ENCODE peak calls at places on chromosomes 3 and 15, in eight cellular contexts. U is NCI-H1436; P is skeletal muscle cell; O is stimulated activated CD8-positive, alpha-beta memory T cell treated with anti-CD3 and anti-CD28 coated beads, Interleukin-12 subunit alpha, Interleukin-12 subunit beta, amount 100 ng/mL, for 1 hour; A is choroid plexus epithelial cell; T is sciatic nerve; K is HEK293T; S is activated T-cell treated with anti-CD3 and anti-CD28 coated beads for 1 hour. C is an unnamed sample.

GRCh38 chr15:52078876-52079700 is 33.5 kb downstream of the BCL2L10 start:
- DNase-seq in U (peak), O (peak), P (no peak), A (peak), T (peak), S (peak), K (peak), C (no peak)

GRCh38 chr15:64629063-64629462 is 146.3 kb downstream of the RBPMS2 start:
- DNase-seq in U (no peak), S (no peak), O (no peak), K (no peak), A (no peak), P (no peak), T (no peak), C (no peak)

GRCh38 chr3:194484614-194485013 is 2.2 kb downstream of the ATP13A3 start:
- DNase-seq in S (no peak), P (no peak), K (no peak), T (no peak), A (no peak), U (no peak), O (no peak), C (no peak)

GRCh38 chr3:62052331-62052730 is 321.0 kb downstream of the FEZF2 start:
- DNase-seq in O (no peak), T (no peak), U (no peak), P (no peak), A (no peak), K (no peak), S (no peak), C (no peak)

GRCh38 chr15:38378162-38378560 is 75.8 kb upstream of the FAM98B start:
- DNase-seq in U (no peak), O (no peak), T (peak), S (no peak), P (peak), A (peak), K (no peak), C (no peak)

GRCh38 chr3:177330771-177331170 is 133.5 kb upstream of the TBL1XR1 start:
- DNase-seq in U (no peak), S (no peak), A (no peak), O (no peak), K (no peak), P (no peak), T (no peak), C (no peak)

GRCh38 chr3:30894521-30895289 is at the start of gene GADL1:
- DNase-seq in K (peak), S (no peak), A (peak), T (peak), P (no peak), O (no peak), U (peak), C (no peak)

GRCh38 chr15:88674661-88675060 is 35.8 kb downstream of the ISG20 start:
- DNase-seq in S (no peak), K (no peak), A (no peak), U (no peak), P (no peak), O (no peak), T (no peak), C (no peak)

GRCh38 chr3:5330152-5330810 is 142.8 kb downstream of the EDEM1 start:
- DNase-seq in U (no peak), K (no peak), P (peak), O (no peak), S (no peak), T (no peak), A (peak), C (no peak)

GRCh38 chr15:91117375-91117774 is 17.3 kb downstream of the SV2B start:
- DNase-seq in A (no peak), U (no peak), T (no peak), S (no peak), K (no peak), O (no peak), P (no peak), C (no peak)

GRCh38 chr3:169695051-169695450 is 31.5 kb upstream of the MECOM start:
- DNase-seq in O (no peak), S (no peak), U (no peak), K (no peak), T (no peak), P (peak), A (peak), C (no peak)

GRCh38 chr15:29348308-29348914 is 78.8 kb upstream of the NSMCE3 start:
- DNase-seq in K (no peak), O (no peak), U (no peak), A (no peak), P (peak), T (no peak), S (no peak), C (no peak)

GRCh38 chr15:98872777-98873176 is 134.8 kb downstream of the PGPEP1L start:
- DNase-seq in S (no peak), T (no peak), P (no peak), O (no peak), A (peak), K (no peak), U (no peak), C (no peak)

GRCh38 chr3:157961665-157962064 is 144.6 kb downstream of the SHOX2 start:
- DNase-seq in O (no peak), U (no peak), S (no peak), P (no peak), T (no peak), A (no peak), K (no peak), C (no peak)

GRCh38 chr3:103662591-103662990 is 1227.8 kb downstream of the ZPLD1 start:
- DNase-seq in A (no peak), S (no peak), T (no peak), P (no peak), O (no peak), U (no peak), K (no peak), C (no peak)

GRCh38 chr3:133860519-133860918 is 35.2 kb downstream of the RAB6B start:
- DNase-seq in A (no peak), S (no peak), U (no peak), K (no peak), O (no peak), T (no peak), P (no peak), C (no peak)

GRCh38 chr3:127750226-127751031 is 71.9 kb downstream of the MGLL start:
- DNase-seq in T (peak), A (peak), S (no peak), K (no peak), U (no peak), O (no peak), P (peak), C (peak)

GRCh38 chr3:141305436-141305835 is 62.9 kb upstream of the ZBTB38 start:
- DNase-seq in A (peak), P (no peak), S (no peak), U (no peak), T (no peak), O (no peak), K (no peak), C (no peak)

GRCh38 chr3:143429628-143430514 is 310.3 kb downstream of the CHST2 start:
- DNase-seq in K (no peak), P (no peak), T (no peak), O (no peak), S (no peak), A (peak), U (no peak), C (no peak)

GRCh38 chr3:188624384-188624783 is 470.4 kb downstream of the LPP start:
- DNase-seq in U (no peak), K (no peak), S (no peak), O (no peak), A (peak), T (no peak), P (no peak), C (no peak)

GRCh38 chr15:25985179-25985578 is 122.1 kb upstream of the ATP10A start:
- DNase-seq in A (no peak), K (no peak), O (no peak), P (no peak), T (no peak), S (no peak), U (no peak), C (no peak)

GRCh38 chr3:111979689-111980025 is 831 bp downstream of the ABHD10 start:
- DNase-seq in P (no peak), U (no peak), O (no peak), A (peak), S (no peak), K (no peak), T (no peak), C (no peak)

GRCh38 chr15:73986055-73986775 is 5.9 kb downstream of the STOML1 start:
- DNase-seq in A (no peak), P (no peak), O (no peak), T (no peak), K (no peak), U (no peak), S (no peak), C (no peak)

GRCh38 chr15:31228980-31229826 is 97.4 kb upstream of the KLF13 start:
- DNase-seq in P (no peak), S (no peak), T (peak), A (no peak), U (peak), K (no peak), O (no peak), C (no peak)

GRCh38 chr15:53216036-53216435 is 425.9 kb upstream of the ONECUT1 start:
- DNase-seq in P (no peak), K (no peak), S (no peak), A (no peak), O (no peak), T (no peak), U (no peak), C (no peak)

GRCh38 chr3:73431136-73431933 is 193.4 kb downstream of the PDZRN3 start:
- DNase-seq in K (no peak), P (no peak), O (no peak), T (no peak), A (no peak), U (no peak), S (no peak), C (no peak)

GRCh38 chr3:133058243-133058642 is 20.1 kb downstream of the TMEM108 start:
- DNase-seq in T (no peak), A (no peak), P (no peak), K (no peak), U (no peak), S (no peak), O (no peak), C (no peak)

GRCh38 chr3:66206806-66207205 is 14.0 kb upstream of the SLC25A26 start:
- DNase-seq in O (no peak), K (no peak), P (no peak), U (no peak), S (no peak), A (no peak), T (no peak), C (no peak)

GRCh38 chr3:185176756-185177359 is 24.0 kb upstream of the C3orf70 start:
- DNase-seq in T (no peak), U (peak), O (no peak), A (peak), P (no peak), S (no peak), K (peak), C (no peak)

GRCh38 chr3:60365360-60365759 is 885.9 kb downstream of the FHIT start:
- DNase-seq in K (no peak), A (peak), S (no peak), O (no peak), U (no peak), T (no peak), P (no peak), C (peak)

GRCh38 chr3:153596402-153596801 is 434.4 kb downstream of the RAP2B start:
- DNase-seq in U (no peak), K (no peak), S (no peak), P (no peak), T (no peak), O (no peak), A (no peak), C (no peak)

GRCh38 chr15:74317820-74318375 is 49.5 kb downstream of the CYP11A1 start:
- DNase-seq in O (no peak), U (peak), S (no peak), A (peak), P (peak), K (no peak), T (peak), C (peak)

GRCh38 chr3:18703798-18704197 is 278.7 kb upstream of the SATB1 start:
- DNase-seq in K (no peak), A (no peak), U (no peak), T (no peak), O (no peak), S (no peak), P (no peak), C (no peak)

GRCh38 chr15:23736291-23736690 is 49.2 kb upstream of the NDN start:
- DNase-seq in T (no peak), S (no peak), O (no peak), A (no peak), K (no peak), U (peak), P (no peak), C (no peak)

GRCh38 chr3:146117406-146118285 is 43.3 kb downstream of the PLOD2 start:
- DNase-seq in O (no peak), S (no peak), T (no peak), K (no peak), A (peak), P (peak), U (no peak), C (peak)

GRCh38 chr3:31448882-31449243 is 83.9 kb upstream of the STT3B start:
- DNase-seq in O (no peak), U (no peak), K (no peak), T (no peak), S (no peak), P (no peak), A (no peak), C (no peak)

GRCh38 chr15:66761723-66762595 is 59.9 kb downstream of the SMAD6 start:
- DNase-seq in S (no peak), O (no peak), T (no peak), A (peak), K (no peak), P (no peak), U (no peak), C (no peak)